ENCODE peak calls at places on chromosomes 16 and 17, in six cellular contexts. F, T, M, W, X and P are unnamed samples.

GRCh38 chr17:1067282-1067956 is 70.5 kb downstream of the TIMM22 start:
- DNase-seq in F (peak), T (no peak), M (no peak), W (peak), X (no peak), P (no peak)

GRCh38 chr16:660459-661183 is 7.3 kb upstream of the RHOT2 start:
- DNase-seq in F (peak), T (peak), M (peak), W (peak), X (peak), P (peak)

GRCh38 chr17:7929158-7930029 is at the start of gene KCNAB3:
- DNase-seq in F (no peak), T (no peak), M (peak), W (peak), X (peak), P (peak)

GRCh38 chr17:3693829-3694231 is 2.1 kb downstream of the P2RX5 start:
- DNase-seq in F (no peak), T (no peak), M (peak), W (no peak), X (no peak), P (no peak)

GRCh38 chr16:70396209-70396904 is 42.5 kb downstream of the ST3GAL2 start:
- DNase-seq in F (no peak), T (no peak), M (no peak), W (no peak), X (peak), P (no peak)

GRCh38 chr16:10895053-10895946 is 18.3 kb downstream of the CIITA start:
- DNase-seq in F (peak), T (peak), M (peak), W (peak), X (peak), P (no peak)

GRCh38 chr17:81517009-81517338 is 4.4 kb upstream of the ACTG1 start:
- DNase-seq in F (no peak), T (no peak), M (no peak), W (no peak), X (no peak), P (no peak)

GRCh38 chr17:17425591-17425990 is 51.2 kb upstream of the MED9 start:
- DNase-seq in F (no peak), T (no peak), M (no peak), W (no peak), X (no peak), P (no peak)

GRCh38 chr17:80283116-80283852 is 22.6 kb downstream of the RNF213 start:
- DNase-seq in F (no peak), T (no peak), M (no peak), W (no peak), X (no peak), P (no peak)

GRCh38 chr17:68198931-68199836 is 48.7 kb upstream of the AMZ2 start:
- DNase-seq in F (no peak), T (no peak), M (no peak), W (peak), X (no peak), P (peak)

GRCh38 chr17:28333083-28333746 is 2.1 kb downstream of the IFT20 start:
- DNase-seq in F (no peak), T (no peak), M (no peak), W (no peak), X (peak), P (no peak)

GRCh38 chr16:868846-869822 is 68.6 kb upstream of the GNG13 start:
- DNase-seq in F (no peak), T (no peak), M (no peak), W (no peak), X (no peak), P (no peak)

GRCh38 chr17:50101346-50102163 is 6.4 kb downstream of the PDK2 start:
- DNase-seq in F (no peak), T (no peak), M (no peak), W (no peak), X (peak), P (no peak)

GRCh38 chr16:50680907-50681885 is at the start of gene SNX20:
- DNase-seq in F (no peak), T (no peak), M (peak), W (no peak), X (no peak), P (peak)

GRCh38 chr16:66309409-66309808 is 57.1 kb upstream of the CDH5 start:
- DNase-seq in F (no peak), T (no peak), M (no peak), W (no peak), X (no peak), P (no peak)

GRCh38 chr17:63835167-63835720 is 7.2 kb downstream of the SMARCD2 start:
- DNase-seq in F (no peak), T (no peak), M (no peak), W (no peak), X (no peak), P (no peak)

GRCh38 chr17:49234509-49235080 is 4.0 kb upstream of the PHOSPHO1 start:
- DNase-seq in F (no peak), T (no peak), M (no peak), W (no peak), X (no peak), P (no peak)

GRCh38 chr17:50059759-50060273 is 3.9 kb downstream of the ITGA3 start:
- DNase-seq in F (peak), T (no peak), M (no peak), W (peak), X (peak), P (no peak)

GRCh38 chr16:566475-567361 is at the start of gene NHLRC4:
- DNase-seq in F (no peak), T (no peak), M (peak), W (no peak), X (peak), P (peak)

GRCh38 chr16:4375717-4376116 is 4.1 kb downstream of the VASN start:
- DNase-seq in F (peak), T (no peak), M (no peak), W (no peak), X (no peak), P (no peak)

GRCh38 chr17:79363552-79364275 is 247.1 kb downstream of the RBFOX3 start:
- DNase-seq in F (no peak), T (no peak), M (no peak), W (no peak), X (no peak), P (no peak)

GRCh38 chr17:44352922-44353655 is 8.0 kb downstream of the GRN start:
- DNase-seq in F (no peak), T (no peak), M (no peak), W (no peak), X (no peak), P (no peak)

GRCh38 chr16:52346709-52347108 is 200.2 kb downstream of the TOX3 start:
- DNase-seq in F (no peak), T (no peak), M (no peak), W (no peak), X (no peak), P (no peak)

GRCh38 chr17:79970576-79971068 is 65.0 kb downstream of the TBC1D16 start:
- DNase-seq in F (peak), T (no peak), M (peak), W (peak), X (peak), P (no peak)

GRCh38 chr16:15996432-15997109 is 47.2 kb downstream of the ABCC1 start:
- DNase-seq in F (peak), T (no peak), M (no peak), W (peak), X (peak), P (no peak)

GRCh38 chr17:11896199-11896598 is 101.1 kb downstream of the ZNF18 start:
- DNase-seq in F (no peak), T (no peak), M (no peak), W (no peak), X (no peak), P (no peak)

DNA sequence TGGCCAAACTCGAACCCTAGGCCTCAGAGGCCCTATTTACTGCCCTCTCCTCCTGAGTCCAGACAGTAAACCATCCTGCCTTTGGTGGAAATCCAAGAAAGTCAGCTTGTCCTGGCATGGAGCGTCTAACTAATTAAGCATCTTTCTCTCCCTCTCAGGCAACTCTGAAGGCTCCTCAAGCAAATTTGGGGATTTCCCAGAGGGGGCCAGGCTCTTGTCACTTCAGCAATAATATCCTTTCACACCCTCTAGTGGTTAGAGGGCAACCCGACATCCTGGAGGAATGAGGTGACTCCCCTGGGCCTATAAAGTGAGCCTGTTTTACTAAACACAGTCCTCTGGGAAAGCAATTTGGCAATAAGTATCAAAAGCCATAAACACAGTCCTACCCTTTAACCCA is 60.4 kb downstream of the NOG start:
- DNase-seq in F (peak), T (no peak), M (peak), W (peak), X (peak), P (peak)
- TF ChIP-seq CTCF in F (peak), T (peak), M (peak), W (peak), X (peak), P (peak)

GRCh38 chr17:55160501-55160900 is 104.3 kb upstream of the HLF start:
- DNase-seq in F (no peak), T (no peak), M (no peak), W (no peak), X (peak), P (no peak)
- TF ChIP-seq CTCF in F (no peak), T (no peak), M (no peak), W (no peak), X (no peak), P (no peak)

DNA sequence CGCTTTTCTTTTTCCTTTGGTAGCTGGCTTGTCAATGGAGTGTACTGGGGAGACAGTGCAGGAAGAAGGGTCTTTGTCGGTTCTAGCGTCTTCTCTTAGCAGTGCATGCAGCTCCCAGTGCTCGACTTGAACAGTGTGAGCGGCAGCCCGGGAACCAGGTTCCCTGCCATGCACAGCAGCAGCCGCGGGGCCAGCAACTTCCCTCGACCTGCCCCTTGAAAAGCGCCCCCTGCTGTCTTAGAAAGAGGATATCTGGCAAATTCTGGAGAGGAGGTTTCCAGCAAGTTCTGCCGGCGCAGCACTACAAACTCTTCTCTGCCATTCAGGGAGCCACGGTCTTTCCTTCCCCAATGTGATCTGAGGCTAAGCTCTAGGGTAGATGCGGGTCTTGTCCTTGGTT is 451.5 kb downstream of the PMP22 start:
- DNase-seq in F (no peak), T (no peak), M (no peak), W (no peak), X (no peak), P (no peak)
- TF ChIP-seq CTCF in F (no peak), T (peak), M (no peak), W (no peak), X (no peak), P (peak)

DNA sequence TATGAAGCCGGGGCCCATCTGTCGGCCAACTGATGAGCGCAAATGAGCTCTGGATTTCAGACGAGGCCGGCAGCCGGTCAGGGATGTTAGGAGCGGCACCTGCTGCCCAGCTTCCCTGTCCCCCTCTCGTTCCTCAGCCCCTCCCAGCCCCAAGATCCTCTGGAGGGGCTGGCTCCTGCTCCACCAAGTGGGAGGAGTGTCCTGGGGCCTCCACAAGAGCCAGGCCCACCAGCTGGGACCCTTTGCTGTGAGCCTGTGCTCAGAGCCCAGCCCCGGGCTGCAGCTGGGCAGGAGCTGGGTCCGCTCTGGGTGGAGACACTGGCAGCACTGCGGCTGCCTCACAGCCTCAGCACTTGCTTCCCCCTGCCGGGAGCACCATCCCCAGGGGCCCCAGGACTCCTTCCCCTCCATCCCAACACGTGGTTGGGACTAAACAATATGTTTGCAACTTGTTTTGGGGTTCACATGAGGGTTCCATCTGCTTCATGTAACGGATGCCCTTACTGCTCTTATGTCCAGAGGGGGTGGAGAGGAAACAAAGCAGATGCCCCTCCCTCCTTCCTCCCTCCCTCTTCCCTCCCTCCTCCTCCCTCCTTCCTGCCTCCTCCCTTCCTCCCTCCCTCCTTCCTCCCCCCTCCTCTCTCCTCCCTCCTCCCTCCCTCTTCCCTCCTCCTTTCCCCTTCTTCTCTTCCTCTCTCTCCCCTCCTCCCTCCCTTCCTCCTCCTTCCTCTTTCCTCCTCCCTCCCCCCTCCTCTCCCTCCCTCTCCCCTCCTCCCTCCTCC is 16.2 kb upstream of the CBFA2T3 start:
- DNase-seq in F (no peak), T (no peak), M (no peak), W (no peak), X (no peak), P (no peak)
- TF ChIP-seq CTCF in F (no peak), T (no peak), M (no peak), W (no peak), X (no peak), P (no peak)

GRCh38 chr16:87422106-87422505 is 30.0 kb downstream of the MAP1LC3B start:
- DNase-seq in F (no peak), T (no peak), M (no peak), W (no peak), X (no peak), P (no peak)

GRCh38 chr16:87419971-87420370 is 27.8 kb downstream of the MAP1LC3B start:
- DNase-seq in F (no peak), T (no peak), M (no peak), W (no peak), X (no peak), P (no peak)

GRCh38 chr16:87421369-87421912 is 29.3 kb downstream of the MAP1LC3B start:
- DNase-seq in F (no peak), T (no peak), M (no peak), W (no peak), X (no peak), P (no peak)

GRCh38 chr16:87418644-87419043 is 26.5 kb downstream of the MAP1LC3B start:
- DNase-seq in F (no peak), T (no peak), M (no peak), W (no peak), X (no peak), P (no peak)

GRCh38 chr16:87420401-87421368 is 28.5 kb downstream of the MAP1LC3B start:
- DNase-seq in F (no peak), T (no peak), M (no peak), W (no peak), X (no peak), P (no peak)
- TF ChIP-seq CTCF in F (no peak), T (no peak), M (peak), W (peak), X (no peak), P (no peak)

GRCh38 chr17:5705081-5705875 is 121.0 kb upstream of the NLRP1 start:
- DNase-seq in F (peak), T (no peak), M (peak), W (no peak), X (peak), P (peak)
- TF ChIP-seq CTCF in F (peak), T (peak), M (peak), W (peak), X (peak), P (peak)

GRCh38 chr17:15091825-15092224 is 173.3 kb downstream of the PMP22 start:
- DNase-seq in F (peak), T (no peak), M (no peak), W (peak), X (no peak), P (no peak)
- TF ChIP-seq CTCF in F (peak), T (peak), M (no peak), W (peak), X (peak), P (no peak)

DNA sequence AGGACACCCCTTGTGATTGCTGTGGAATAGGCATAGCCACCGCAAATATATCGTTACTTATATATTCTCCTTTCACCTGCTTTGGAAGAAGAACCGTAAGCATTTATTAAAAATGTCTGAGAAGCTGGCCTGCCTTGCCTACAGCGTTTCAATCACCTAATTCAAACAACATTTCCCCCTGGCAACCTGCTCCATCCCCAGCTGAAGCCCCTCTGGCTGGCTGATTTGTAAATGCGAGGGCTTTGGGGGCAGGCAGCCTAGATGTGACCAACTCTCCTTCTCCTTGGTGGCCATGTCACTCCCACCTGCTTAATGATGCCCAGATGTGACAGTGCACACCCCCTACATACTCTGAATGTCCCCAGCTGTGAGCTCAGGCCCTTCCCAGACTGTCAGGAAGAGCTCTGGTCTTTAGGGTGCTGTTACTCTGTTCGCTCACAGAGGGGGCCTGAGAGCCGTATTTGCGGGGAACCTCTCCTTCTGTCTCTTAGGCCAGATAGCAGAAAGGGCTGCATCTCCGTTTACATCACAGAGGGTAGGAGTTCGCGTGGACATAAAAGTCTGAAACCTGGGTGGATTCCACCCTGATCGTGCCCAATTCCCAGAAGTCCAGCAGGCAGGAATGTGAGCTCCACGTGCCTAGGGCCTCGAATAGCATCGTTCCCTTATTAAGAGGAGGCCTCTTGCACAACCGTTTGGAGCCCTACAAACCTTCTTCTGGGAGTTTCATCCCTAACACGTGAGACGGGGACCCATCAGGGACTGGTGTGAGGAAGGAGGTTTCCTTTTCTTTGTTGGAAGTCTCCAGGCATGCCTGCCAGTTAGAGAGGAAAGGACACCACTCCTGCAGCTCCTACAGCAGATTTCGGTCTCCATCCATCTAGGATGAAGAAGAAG is 2.4 kb upstream of the SDK2 start:
- DNase-seq in F (no peak), T (no peak), M (peak), W (no peak), X (no peak), P (no peak)
- TF ChIP-seq CTCF in F (no peak), T (peak), M (no peak), W (no peak), X (no peak), P (no peak)